ENCODE peak calls at places on chromosome 11, in ten cellular contexts. One of them, this sample, is unnamed.

GRCh38 chr11:130512662-130513061 is 64.2 kb downstream of the ADAMTS15 start:
- DNase-seq in GM13977: no peak
- DNase-seq in dorsolateral prefrontal cortex: no peak
- DNase-seq in lower lobe of right lung: no peak
- DNase-seq in tibial artery: no peak
- DNase-seq in SK-N-SH: no peak
- DNase-seq in WTC11: no peak
- DNase-seq in AG09319: no peak
- DNase-seq in GM06990: no peak
- DNase-seq in activated B cell treated with CpG ODN at 0.5 μM for 24 hours: no peak
- DNase-seq in this sample: no peak

GRCh38 chr11:114774599-114775365 is 96.5 kb downstream of the NXPE2 start:
- DNase-seq in GM13977: peak
- DNase-seq in dorsolateral prefrontal cortex: peak
- DNase-seq in lower lobe of right lung: no peak
- DNase-seq in tibial artery: no peak
- DNase-seq in SK-N-SH: peak
- DNase-seq in WTC11: peak
- DNase-seq in AG09319: no peak
- DNase-seq in GM06990: no peak
- DNase-seq in activated B cell treated with CpG ODN at 0.5 μM for 24 hours: no peak
- DNase-seq in this sample: peak

GRCh38 chr11:81420668-81421550 is 1312.8 kb downstream of the FAM181B start:
- DNase-seq in GM13977: no peak
- DNase-seq in dorsolateral prefrontal cortex: no peak
- DNase-seq in lower lobe of right lung: no peak
- DNase-seq in tibial artery: no peak
- DNase-seq in SK-N-SH: no peak
- DNase-seq in WTC11: no peak
- DNase-seq in AG09319: no peak
- DNase-seq in GM06990: no peak
- DNase-seq in activated B cell treated with CpG ODN at 0.5 μM for 24 hours: no peak
- DNase-seq in this sample: no peak

GRCh38 chr11:58622344-58622743 is at the start of gene CNTF:
- DNase-seq in GM13977: no peak
- DNase-seq in dorsolateral prefrontal cortex: no peak
- DNase-seq in lower lobe of right lung: no peak
- DNase-seq in tibial artery: no peak
- DNase-seq in SK-N-SH: no peak
- DNase-seq in WTC11: no peak
- DNase-seq in AG09319: no peak
- DNase-seq in GM06990: no peak
- DNase-seq in activated B cell treated with CpG ODN at 0.5 μM for 24 hours: no peak
- DNase-seq in this sample: no peak

GRCh38 chr11:94457118-94458029 is 36.3 kb downstream of the MRE11 start:
- DNase-seq in GM13977: no peak
- DNase-seq in dorsolateral prefrontal cortex: no peak
- DNase-seq in lower lobe of right lung: no peak
- DNase-seq in tibial artery: no peak
- DNase-seq in SK-N-SH: no peak
- DNase-seq in WTC11: no peak
- DNase-seq in AG09319: no peak
- DNase-seq in GM06990: no peak
- DNase-seq in activated B cell treated with CpG ODN at 0.5 μM for 24 hours: no peak
- DNase-seq in this sample: no peak

GRCh38 chr11:12599408-12600143 is 74.6 kb upstream of the TEAD1 start:
- DNase-seq in GM13977: peak
- DNase-seq in dorsolateral prefrontal cortex: peak
- DNase-seq in lower lobe of right lung: peak
- DNase-seq in tibial artery: peak
- DNase-seq in SK-N-SH: no peak
- DNase-seq in WTC11: peak
- DNase-seq in AG09319: no peak
- DNase-seq in GM06990: peak
- DNase-seq in activated B cell treated with CpG ODN at 0.5 μM for 24 hours: no peak
- DNase-seq in this sample: peak

GRCh38 chr11:23127706-23128105 is 267.4 kb upstream of the CCDC179 start:
- DNase-seq in GM13977: no peak
- DNase-seq in dorsolateral prefrontal cortex: no peak
- DNase-seq in lower lobe of right lung: no peak
- DNase-seq in tibial artery: no peak
- DNase-seq in SK-N-SH: no peak
- DNase-seq in WTC11: no peak
- DNase-seq in AG09319: no peak
- DNase-seq in GM06990: no peak
- DNase-seq in activated B cell treated with CpG ODN at 0.5 μM for 24 hours: no peak
- DNase-seq in this sample: no peak

GRCh38 chr11:16741473-16741872 is 3.0 kb downstream of the C11orf58 start:
- DNase-seq in GM13977: no peak
- DNase-seq in dorsolateral prefrontal cortex: no peak
- DNase-seq in lower lobe of right lung: no peak
- DNase-seq in tibial artery: no peak
- DNase-seq in SK-N-SH: no peak
- DNase-seq in WTC11: no peak
- DNase-seq in AG09319: no peak
- DNase-seq in GM06990: no peak
- DNase-seq in activated B cell treated with CpG ODN at 0.5 μM for 24 hours: no peak
- DNase-seq in this sample: no peak

GRCh38 chr11:34996958-34997357 is 80.5 kb downstream of the PDHX start:
- DNase-seq in GM13977: no peak
- DNase-seq in dorsolateral prefrontal cortex: no peak
- DNase-seq in lower lobe of right lung: no peak
- DNase-seq in tibial artery: no peak
- DNase-seq in SK-N-SH: no peak
- DNase-seq in WTC11: no peak
- DNase-seq in AG09319: no peak
- DNase-seq in GM06990: no peak
- DNase-seq in activated B cell treated with CpG ODN at 0.5 μM for 24 hours: no peak
- DNase-seq in this sample: no peak

GRCh38 chr11:34997872-34998548 is 81.6 kb downstream of the PDHX start:
- DNase-seq in GM13977: peak
- DNase-seq in dorsolateral prefrontal cortex: no peak
- DNase-seq in lower lobe of right lung: no peak
- DNase-seq in tibial artery: no peak
- DNase-seq in SK-N-SH: peak
- DNase-seq in WTC11: no peak
- DNase-seq in AG09319: no peak
- DNase-seq in GM06990: no peak
- DNase-seq in activated B cell treated with CpG ODN at 0.5 μM for 24 hours: no peak
- DNase-seq in this sample: peak

GRCh38 chr11:34999453-34999852 is 83.0 kb downstream of the PDHX start:
- DNase-seq in GM13977: no peak
- DNase-seq in dorsolateral prefrontal cortex: no peak
- DNase-seq in lower lobe of right lung: no peak
- DNase-seq in tibial artery: no peak
- DNase-seq in SK-N-SH: no peak
- DNase-seq in WTC11: no peak
- DNase-seq in AG09319: no peak
- DNase-seq in GM06990: no peak
- DNase-seq in activated B cell treated with CpG ODN at 0.5 μM for 24 hours: no peak
- DNase-seq in this sample: no peak

DNA sequence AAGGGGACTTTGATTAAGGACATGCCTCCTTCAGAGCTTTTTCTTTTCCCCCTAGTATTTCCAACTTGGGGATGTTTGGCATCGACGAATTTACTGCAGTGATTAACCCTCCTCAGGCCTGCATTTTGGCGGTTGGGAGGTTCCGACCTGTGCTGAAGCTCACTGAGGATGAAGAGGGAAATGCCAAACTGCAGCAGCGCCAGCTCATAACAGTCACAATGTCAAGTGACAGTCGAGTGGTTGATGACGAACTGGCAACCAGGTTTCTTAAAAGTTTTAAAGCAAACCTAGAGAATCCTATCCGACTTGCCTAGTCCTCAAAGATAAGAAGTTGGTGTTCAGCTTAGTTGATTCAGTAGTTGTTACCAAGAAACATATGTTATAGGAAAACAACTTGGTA is 78.4 kb downstream of the PDHX start:
- DNase-seq in GM13977: no peak
- DNase-seq in dorsolateral prefrontal cortex: no peak
- DNase-seq in lower lobe of right lung: no peak
- DNase-seq in tibial artery: no peak
- DNase-seq in SK-N-SH: no peak
- DNase-seq in WTC11: no peak
- DNase-seq in AG09319: no peak
- DNase-seq in GM06990: no peak
- DNase-seq in activated B cell treated with CpG ODN at 0.5 μM for 24 hours: no peak
- DNase-seq in this sample: no peak
- TF ChIP-seq CTCF in GM13977: no peak
- TF ChIP-seq CTCF in dorsolateral prefrontal cortex: no peak
- TF ChIP-seq CTCF in lower lobe of right lung: no peak
- TF ChIP-seq CTCF in tibial artery: no peak
- TF ChIP-seq CTCF in SK-N-SH: no peak
- TF ChIP-seq CTCF in WTC11: no peak
- TF ChIP-seq CTCF in AG09319: no peak
- TF ChIP-seq CTCF in GM06990: no peak
- TF ChIP-seq CTCF in activated B cell treated with CpG ODN at 0.5 μM for 24 hours: no peak
- TF ChIP-seq CTCF in this sample: no peak

GRCh38 chr11:119572481-119573424 is 149.8 kb upstream of the THY1 start:
- DNase-seq in GM13977: no peak
- DNase-seq in dorsolateral prefrontal cortex: no peak
- DNase-seq in lower lobe of right lung: no peak
- DNase-seq in tibial artery: no peak
- DNase-seq in SK-N-SH: no peak
- DNase-seq in WTC11: peak
- DNase-seq in AG09319: no peak
- DNase-seq in GM06990: no peak
- DNase-seq in activated B cell treated with CpG ODN at 0.5 μM for 24 hours: no peak
- DNase-seq in this sample: no peak
- TF ChIP-seq CTCF in GM13977: no peak
- TF ChIP-seq CTCF in dorsolateral prefrontal cortex: no peak
- TF ChIP-seq CTCF in lower lobe of right lung: no peak
- TF ChIP-seq CTCF in tibial artery: no peak
- TF ChIP-seq CTCF in SK-N-SH: peak
- TF ChIP-seq CTCF in WTC11: no peak
- TF ChIP-seq CTCF in AG09319: no peak
- TF ChIP-seq CTCF in GM06990: no peak
- TF ChIP-seq CTCF in activated B cell treated with CpG ODN at 0.5 μM for 24 hours: no peak
- TF ChIP-seq CTCF in this sample: no peak

GRCh38 chr11:68852628-68853027 is 10.9 kb upstream of the CPT1A start:
- DNase-seq in GM13977: no peak
- DNase-seq in dorsolateral prefrontal cortex: no peak
- DNase-seq in lower lobe of right lung: no peak
- DNase-seq in tibial artery: no peak
- DNase-seq in SK-N-SH: no peak
- DNase-seq in WTC11: no peak
- DNase-seq in AG09319: no peak
- DNase-seq in GM06990: no peak
- DNase-seq in activated B cell treated with CpG ODN at 0.5 μM for 24 hours: no peak
- DNase-seq in this sample: no peak

GRCh38 chr11:68857037-68857586 is 15.4 kb upstream of the CPT1A start:
- DNase-seq in GM13977: no peak
- DNase-seq in dorsolateral prefrontal cortex: no peak
- DNase-seq in lower lobe of right lung: no peak
- DNase-seq in tibial artery: no peak
- DNase-seq in SK-N-SH: no peak
- DNase-seq in WTC11: no peak
- DNase-seq in AG09319: no peak
- DNase-seq in GM06990: no peak
- DNase-seq in activated B cell treated with CpG ODN at 0.5 μM for 24 hours: no peak
- DNase-seq in this sample: no peak

GRCh38 chr11:68854273-68854958 is 12.7 kb upstream of the CPT1A start:
- DNase-seq in GM13977: no peak
- DNase-seq in dorsolateral prefrontal cortex: no peak
- DNase-seq in lower lobe of right lung: no peak
- DNase-seq in tibial artery: no peak
- DNase-seq in SK-N-SH: peak
- DNase-seq in WTC11: no peak
- DNase-seq in AG09319: no peak
- DNase-seq in GM06990: no peak
- DNase-seq in activated B cell treated with CpG ODN at 0.5 μM for 24 hours: no peak
- DNase-seq in this sample: no peak

GRCh38 chr11:68859123-68859522 is 17.4 kb upstream of the CPT1A start:
- DNase-seq in GM13977: no peak
- DNase-seq in dorsolateral prefrontal cortex: no peak
- DNase-seq in lower lobe of right lung: no peak
- DNase-seq in tibial artery: no peak
- DNase-seq in SK-N-SH: no peak
- DNase-seq in WTC11: no peak
- DNase-seq in AG09319: no peak
- DNase-seq in GM06990: no peak
- DNase-seq in activated B cell treated with CpG ODN at 0.5 μM for 24 hours: no peak
- DNase-seq in this sample: no peak

DNA sequence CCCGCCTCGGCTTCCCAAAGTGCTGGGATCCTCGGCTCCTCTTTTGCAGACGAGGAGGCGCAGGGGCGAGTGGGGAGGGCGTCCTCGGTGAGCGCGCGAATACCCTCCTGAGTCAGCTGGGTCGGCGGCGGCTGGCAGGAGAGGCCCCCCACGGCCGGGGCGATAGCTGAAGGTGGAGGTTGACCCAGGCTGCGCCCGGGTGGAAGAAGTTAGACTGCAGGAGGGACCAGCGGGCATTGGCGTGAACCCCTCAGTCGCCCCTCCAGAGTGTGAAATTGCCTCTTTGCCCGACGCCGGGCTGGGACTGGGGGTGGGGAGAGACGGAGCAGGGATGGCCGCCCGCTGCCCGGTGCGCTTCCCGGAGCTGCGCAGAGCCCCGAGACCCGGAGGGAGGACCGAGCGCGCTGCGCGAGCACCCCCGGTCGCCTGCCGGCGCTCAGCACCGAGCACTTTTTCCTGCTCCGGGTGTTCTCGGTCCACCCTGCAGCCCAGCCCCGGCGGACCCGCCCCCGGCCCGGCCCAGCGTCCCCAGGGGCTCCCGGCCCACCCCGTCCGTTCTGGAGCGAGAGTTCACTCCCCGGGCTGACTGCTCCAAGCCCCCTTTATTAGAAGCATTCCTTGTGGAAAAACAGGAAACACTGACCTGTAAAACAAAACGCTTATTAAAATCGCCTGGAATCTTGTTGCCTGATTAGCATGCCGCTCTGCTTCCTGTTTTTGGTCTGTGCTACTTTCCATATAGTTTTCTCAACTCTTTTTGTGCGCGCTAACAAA is 13.7 kb upstream of the CPT1A start:
- DNase-seq in GM13977: peak
- DNase-seq in dorsolateral prefrontal cortex: no peak
- DNase-seq in lower lobe of right lung: peak
- DNase-seq in tibial artery: peak
- DNase-seq in SK-N-SH: peak
- DNase-seq in WTC11: peak
- DNase-seq in AG09319: no peak
- DNase-seq in GM06990: peak
- DNase-seq in activated B cell treated with CpG ODN at 0.5 μM for 24 hours: peak
- DNase-seq in this sample: peak
- TF ChIP-seq CTCF in GM13977: no peak
- TF ChIP-seq CTCF in dorsolateral prefrontal cortex: no peak
- TF ChIP-seq CTCF in lower lobe of right lung: no peak
- TF ChIP-seq CTCF in tibial artery: peak
- TF ChIP-seq CTCF in SK-N-SH: no peak
- TF ChIP-seq CTCF in WTC11: no peak
- TF ChIP-seq CTCF in AG09319: no peak
- TF ChIP-seq CTCF in GM06990: no peak
- TF ChIP-seq CTCF in activated B cell treated with CpG ODN at 0.5 μM for 24 hours: no peak
- TF ChIP-seq CTCF in this sample: peak

GRCh38 chr11:29634744-29635143 is 382.1 kb downstream of the KCNA4 start:
- DNase-seq in GM13977: no peak
- DNase-seq in dorsolateral prefrontal cortex: no peak
- DNase-seq in lower lobe of right lung: no peak
- DNase-seq in tibial artery: no peak
- DNase-seq in SK-N-SH: no peak
- DNase-seq in WTC11: no peak
- DNase-seq in AG09319: no peak
- DNase-seq in GM06990: no peak
- DNase-seq in activated B cell treated with CpG ODN at 0.5 μM for 24 hours: no peak
- DNase-seq in this sample: no peak

GRCh38 chr11:29628584-29628983 is 388.2 kb downstream of the KCNA4 start:
- DNase-seq in GM13977: no peak
- DNase-seq in dorsolateral prefrontal cortex: no peak
- DNase-seq in lower lobe of right lung: no peak
- DNase-seq in tibial artery: no peak
- DNase-seq in SK-N-SH: no peak
- DNase-seq in WTC11: no peak
- DNase-seq in AG09319: no peak
- DNase-seq in GM06990: no peak
- DNase-seq in activated B cell treated with CpG ODN at 0.5 μM for 24 hours: no peak
- DNase-seq in this sample: no peak

GRCh38 chr11:29629281-29629680 is 387.5 kb downstream of the KCNA4 start:
- DNase-seq in GM13977: no peak
- DNase-seq in dorsolateral prefrontal cortex: no peak
- DNase-seq in lower lobe of right lung: no peak
- DNase-seq in tibial artery: no peak
- DNase-seq in SK-N-SH: no peak
- DNase-seq in WTC11: no peak
- DNase-seq in AG09319: no peak
- DNase-seq in GM06990: no peak
- DNase-seq in activated B cell treated with CpG ODN at 0.5 μM for 24 hours: no peak
- DNase-seq in this sample: no peak

DNA sequence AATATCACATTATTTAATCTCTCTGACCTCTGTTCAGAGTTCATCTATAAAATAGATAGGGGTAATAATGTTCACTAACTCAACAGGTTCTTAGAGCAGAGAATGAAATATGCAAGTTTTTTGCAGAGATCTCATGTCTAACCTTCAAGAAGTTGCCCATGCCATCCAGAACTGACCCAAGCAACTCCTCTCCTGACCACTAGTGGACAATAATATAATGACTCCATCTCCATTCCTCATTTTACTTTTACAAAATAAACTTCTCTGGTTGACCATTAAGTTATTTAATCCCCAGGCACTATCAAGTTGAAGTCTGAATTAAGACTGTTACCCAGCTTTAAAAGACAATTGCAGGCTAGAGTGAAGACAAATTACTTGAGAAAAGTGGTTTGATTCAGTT is 382.6 kb downstream of the KCNA4 start:
- DNase-seq in GM13977: no peak
- DNase-seq in dorsolateral prefrontal cortex: no peak
- DNase-seq in lower lobe of right lung: no peak
- DNase-seq in tibial artery: no peak
- DNase-seq in SK-N-SH: no peak
- DNase-seq in WTC11: no peak
- DNase-seq in AG09319: no peak
- DNase-seq in GM06990: no peak
- DNase-seq in activated B cell treated with CpG ODN at 0.5 μM for 24 hours: no peak
- DNase-seq in this sample: no peak
- TF ChIP-seq CTCF in GM13977: no peak
- TF ChIP-seq CTCF in dorsolateral prefrontal cortex: peak
- TF ChIP-seq CTCF in lower lobe of right lung: no peak
- TF ChIP-seq CTCF in tibial artery: no peak
- TF ChIP-seq CTCF in SK-N-SH: peak
- TF ChIP-seq CTCF in WTC11: no peak
- TF ChIP-seq CTCF in AG09319: no peak
- TF ChIP-seq CTCF in GM06990: no peak
- TF ChIP-seq CTCF in activated B cell treated with CpG ODN at 0.5 μM for 24 hours: no peak
- TF ChIP-seq CTCF in this sample: no peak

This sample was measured in GM10248.